ENCODE peak calls at places on chromosomes 2 and 18, in six cellular contexts. S is thoracic aorta, I is IMR-90, C is adrenal gland, L is heart left ventricle, P is tibial nerve. U is an unnamed sample. For H3K4me1, the result is how much of the 10 kb centered on the place peaks cover.

GRCh38 chr2:19038096-19039015 is 320.1 kb downstream of the OSR1 start:
- DNase-seq in S (no peak), I (peak), C (no peak), L (no peak), P (no peak), U (no peak)

GRCh38 chr2:214557884-214558283 is 147.0 kb downstream of the VWC2L start:
- DNase-seq in S (no peak), I (no peak), C (no peak), L (no peak), P (no peak), U (no peak)

GRCh38 chr2:235500110-235500760 is 6.4 kb downstream of the AGAP1 start:
- DNase-seq in S (no peak), I (no peak), C (no peak), L (no peak), P (no peak), U (no peak)

GRCh38 chr2:58734365-58734764 is 493.2 kb upstream of the FANCL start:
- DNase-seq in S (no peak), I (peak), C (no peak), L (no peak), P (no peak), U (no peak)

GRCh38 chr2:67917332-67918054 is 145.3 kb downstream of the C1D start:
- DNase-seq in S (no peak), I (peak), C (no peak), L (no peak), P (no peak), U (no peak)

GRCh38 chr2:15136639-15137038 is 424.5 kb downstream of the NBAS start:
- DNase-seq in S (no peak), I (no peak), C (no peak), L (no peak), P (no peak), U (no peak)

GRCh38 chr2:120486946-120487345 is 141.0 kb downstream of the INHBB start:
- DNase-seq in S (no peak), I (peak), C (peak), L (no peak), P (no peak), U (no peak)

GRCh38 chr2:3115301-3116042 is 262.1 kb downstream of the EIPR1 start:
- DNase-seq in S (no peak), I (no peak), C (no peak), L (no peak), P (no peak), U (no peak)

GRCh38 chr2:8606649-8607550 is 75.0 kb upstream of the ID2 start:
- DNase-seq in S (no peak), I (no peak), C (no peak), L (no peak), P (no peak), U (no peak)

GRCh38 chr18:32769242-32770180 is 3.3 kb downstream of the KLHL14 start:
- DNase-seq in S (no peak), I (no peak), C (no peak), L (no peak), P (no peak), U (no peak)

GRCh38 chr2:195461010-195461409 is 196.0 kb upstream of the SLC39A10 start:
- DNase-seq in S (no peak), I (no peak), C (no peak), L (no peak), P (no peak), U (no peak)

GRCh38 chr2:216221806-216222205 is 112.7 kb downstream of the XRCC5 start:
- DNase-seq in S (no peak), I (peak), C (no peak), L (no peak), P (no peak), U (no peak)

DNA sequence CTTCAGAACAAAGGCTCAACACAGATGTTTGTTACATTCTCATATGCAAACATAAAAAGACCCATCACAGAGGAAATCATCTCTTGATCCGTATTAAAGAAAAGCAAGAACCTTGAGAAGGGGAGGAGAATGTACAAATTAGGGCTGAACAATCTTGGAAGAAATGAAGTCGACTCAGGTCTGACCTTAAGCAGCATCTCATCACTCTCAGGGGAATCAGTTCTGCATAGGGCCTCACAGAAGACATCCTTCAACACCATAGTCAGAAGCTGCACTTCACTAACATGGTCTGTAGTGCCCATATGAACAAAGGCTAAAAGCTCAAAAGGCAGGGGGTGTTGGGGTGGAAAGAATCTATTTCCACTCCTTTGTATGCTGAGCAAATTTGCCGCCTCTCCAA is 10.2 kb downstream of the KLF7 start:
- DNase-seq in S (no peak), I (no peak), C (no peak), L (no peak), P (no peak), U (no peak)
- H3K4me1 ChIP-seq in S (half or more), I (under half), C (under half), L (half or more), P (under half), U (under half)

DNA sequence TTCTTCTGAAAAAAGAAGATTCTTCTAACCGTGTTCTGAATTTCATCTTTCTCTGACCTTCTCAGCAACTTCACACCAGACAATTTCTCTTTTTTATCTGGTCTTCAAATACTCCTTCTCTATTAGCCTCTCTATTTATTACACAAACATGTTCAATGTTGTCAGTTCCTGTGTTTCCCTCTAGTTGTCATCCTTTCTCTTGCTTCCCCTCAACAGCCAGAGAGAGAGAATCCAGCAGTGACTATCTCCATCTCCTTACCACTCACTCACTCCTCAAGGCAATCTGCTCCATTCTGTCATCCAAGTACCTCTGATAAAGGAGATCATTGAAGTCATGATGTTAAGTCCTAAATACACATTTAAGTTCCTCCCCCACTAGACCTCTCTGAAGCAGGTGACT is 491.9 kb upstream of the CHAC2 start:
- DNase-seq in S (no peak), I (no peak), C (no peak), L (no peak), P (no peak), U (no peak)
- H3K4me1 ChIP-seq in S (under half), I (under half), C (under half), L (under half), P (under half), U (under half)

DNA sequence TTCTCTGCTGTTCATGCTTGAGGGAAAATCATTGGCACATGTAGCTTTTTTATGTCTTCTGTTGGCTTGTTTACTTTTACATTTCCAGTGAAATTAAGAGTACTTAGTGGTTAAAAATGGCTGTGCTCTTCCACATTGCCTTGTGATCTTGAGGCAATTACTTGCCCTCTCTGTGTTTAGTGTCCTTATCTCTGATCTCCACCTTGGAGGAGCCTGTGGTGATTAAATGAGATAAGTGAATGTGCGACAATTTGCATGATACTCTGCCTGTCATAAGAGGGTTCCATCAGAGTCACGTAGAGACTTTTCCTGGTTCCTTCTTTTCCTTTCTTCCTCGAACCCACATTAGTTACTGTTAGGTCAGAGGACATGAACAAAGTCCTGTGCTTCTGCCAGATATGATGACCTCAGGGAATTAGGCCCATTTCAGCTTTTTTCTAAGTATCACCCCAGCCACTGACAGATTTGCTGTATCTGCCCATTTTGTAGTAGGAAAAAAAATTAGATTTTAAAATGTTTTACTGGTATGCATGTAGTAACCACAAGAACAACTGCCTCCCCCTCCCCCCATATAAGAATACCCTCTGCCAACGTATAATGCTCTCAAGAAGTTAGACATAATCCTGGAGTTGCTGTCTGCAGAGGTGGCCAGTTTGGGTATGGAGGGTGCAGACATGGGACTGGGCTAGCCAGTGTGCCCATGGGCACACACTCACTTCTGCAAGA is 51.9 kb downstream of the TET3 start:
- DNase-seq in S (no peak), I (no peak), C (no peak), L (no peak), P (no peak), U (no peak)
- H3K4me1 ChIP-seq in S (under half), I (under half), C (under half), L (under half), P (under half), U (under half)

DNA sequence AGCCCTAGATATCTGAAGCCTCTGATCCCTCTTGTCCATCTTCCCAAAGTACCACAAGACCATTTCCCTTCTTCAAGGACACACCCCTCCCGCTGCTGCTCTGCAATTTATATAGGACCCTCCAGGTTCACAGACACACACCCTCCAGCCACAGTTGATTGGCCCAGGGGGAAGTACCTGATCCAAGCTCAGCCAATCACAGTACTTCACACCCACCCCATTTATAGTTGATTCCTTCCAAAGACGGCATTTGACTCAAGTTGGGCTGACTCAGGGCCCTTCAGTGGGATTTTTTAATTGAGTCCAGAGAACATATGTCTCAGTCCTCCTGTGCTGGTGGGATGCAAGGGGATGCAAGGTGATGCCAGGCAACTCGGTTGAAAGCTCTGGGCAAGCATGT is 59.2 kb downstream of the GYPC start:
- DNase-seq in S (no peak), I (no peak), C (no peak), L (no peak), P (no peak), U (no peak)
- H3K4me1 ChIP-seq in S (under half), I (under half), C (under half), L (under half), P (under half), U (under half)

DNA sequence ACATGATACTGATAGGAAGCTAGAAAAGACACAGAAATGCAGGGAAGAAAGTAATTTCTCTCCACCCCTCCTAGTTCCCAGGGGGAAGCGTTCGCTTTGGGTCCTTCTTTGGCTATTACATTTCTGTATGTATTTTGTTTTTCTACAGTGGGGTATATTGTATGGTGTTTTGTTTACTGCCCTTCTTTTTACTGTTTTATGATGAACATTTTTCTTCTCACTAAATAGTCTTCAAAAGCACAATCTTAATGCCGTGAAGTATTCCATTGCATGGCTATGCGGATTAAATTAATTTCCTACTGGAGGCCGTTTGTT is 354 bp upstream of the TMBIM1 start:
- DNase-seq in S (no peak), I (no peak), C (no peak), L (no peak), P (no peak), U (no peak)
- H3K4me1 ChIP-seq in S (half or more), I (under half), C (under half), L (half or more), P (under half), U (half or more)

U was measured in esophagus squamous epithelium.